ENCODE peak calls at places on chromosomes 7 and 10, in ten cellular contexts. P is mesendoderm; Q is HTR-8/SVneo; W is stimulated activated CD8-positive, alpha-beta memory T cell treated with anti-CD3 and anti-CD28 coated beads, Interleukin-15, amount 100 ng/mL, for 24 hours; A is NCI-H2081; T is OCI-LY7; B is BE2C; H is uterus; F is NCI-H345; D is naive thymus-derived CD8-positive, alpha-beta T cell. N is an unnamed sample.
A peak's percentile ranks its signal among the peaks of the same experiment; 100 is the strongest.

GRCh38 chr7:91314591-91315323 is 50.5 kb downstream of the FZD1 start:
- DNase-seq in P (no peak), Q (no peak), W (no peak), A (no peak), T (no peak), B (no peak), H (no peak), F (no peak), D (no peak), N (no peak)

GRCh38 chr7:151623766-151624165 is 104.1 kb upstream of the RHEB start:
- DNase-seq in P (no peak), Q (no peak), W (no peak), A (no peak), T (no peak), B (no peak), H (no peak), F (no peak), D (no peak), N (peak; percentile 31)

GRCh38 chr7:132322981-132323380 is 253.3 kb downstream of the PLXNA4 start:
- DNase-seq in P (no peak), Q (no peak), W (no peak), A (no peak), T (no peak), B (no peak), H (no peak), F (no peak), D (no peak), N (no peak)

GRCh38 chr10:89531359-89531758 is 4.0 kb downstream of the SLC16A12 start:
- DNase-seq in P (no peak), Q (no peak), W (no peak), A (no peak), T (no peak), B (no peak), H (no peak), F (no peak), D (no peak), N (no peak)

GRCh38 chr7:31696270-31696669 is 9.3 kb downstream of the PPP1R17 start:
- DNase-seq in P (no peak), Q (no peak), W (no peak), A (no peak), T (no peak), B (no peak), H (no peak), F (no peak), D (no peak), N (no peak)

GRCh38 chr7:102156867-102157266 is 129.8 kb upstream of the SH2B2 start:
- DNase-seq in P (no peak), Q (no peak), W (no peak), A (no peak), T (no peak), B (no peak), H (no peak), F (no peak), D (no peak), N (no peak)

GRCh38 chr10:100046088-100046487 is 35.6 kb downstream of the CPN1 start:
- DNase-seq in P (peak; percentile 92), Q (peak; percentile 81), W (peak; percentile 79), A (peak; percentile 44), T (peak; percentile 92), B (peak; percentile 85), H (peak; percentile 86), F (peak; percentile 62), D (peak; percentile 81), N (peak; percentile 77)

GRCh38 chr10:85060944-85061343 is 732.6 kb downstream of the CCSER2 start:
- DNase-seq in P (no peak), Q (no peak), W (no peak), A (no peak), T (no peak), B (no peak), H (peak; percentile 13), F (no peak), D (no peak), N (no peak)

GRCh38 chr7:155722118-155722517 is 77.7 kb downstream of the RBM33 start:
- DNase-seq in P (no peak), Q (no peak), W (no peak), A (no peak), T (peak; percentile 68), B (no peak), H (no peak), F (no peak), D (no peak), N (no peak)

GRCh38 chr7:133029463-133029862 is 52.4 kb downstream of the CHCHD3 start:
- DNase-seq in P (no peak), Q (no peak), W (no peak), A (no peak), T (peak; percentile 35), B (no peak), H (no peak), F (no peak), D (no peak), N (no peak)

GRCh38 chr10:106401161-106401560 is 763.3 kb downstream of the SORCS1 start:
- DNase-seq in P (peak; percentile 26), Q (no peak), W (no peak), A (no peak), T (no peak), B (no peak), H (no peak), F (no peak), D (no peak), N (no peak)

GRCh38 chr7:14380881-14381280 is 391.4 kb upstream of the ETV1 start:
- DNase-seq in P (peak; percentile 56), Q (no peak), W (no peak), A (peak; percentile 8), T (no peak), B (no peak), H (no peak), F (no peak), D (no peak), N (peak; percentile 13)

GRCh38 chr7:74501298-74501697 is 47.6 kb downstream of the GTF2IRD1 start:
- DNase-seq in P (no peak), Q (no peak), W (no peak), A (peak; percentile 9), T (no peak), B (no peak), H (no peak), F (no peak), D (no peak), N (no peak)

GRCh38 chr10:111204880-111205279 is 128.1 kb downstream of the ADRA2A start:
- DNase-seq in P (no peak), Q (no peak), W (no peak), A (no peak), T (no peak), B (no peak), H (no peak), F (no peak), D (no peak), N (no peak)

GRCh38 chr10:45241865-45242518 is 73.4 kb downstream of the OR13A1 start:
- DNase-seq in P (peak; percentile 71), Q (no peak), W (no peak), A (no peak), T (peak; percentile 8), B (no peak), H (no peak), F (no peak), D (no peak), N (no peak)

GRCh38 chr10:58414270-58415041 is 29.2 kb downstream of the TFAM start:
- DNase-seq in P (peak; percentile 55), Q (peak; percentile 46), W (no peak), A (peak; percentile 32), T (no peak), B (no peak), H (no peak), F (no peak), D (no peak), N (peak; percentile 57)

GRCh38 chr7:114979388-114979787 is 57.5 kb downstream of the MDFIC start:
- DNase-seq in P (peak; percentile 66), Q (no peak), W (no peak), A (no peak), T (no peak), B (no peak), H (peak; percentile 54), F (no peak), D (no peak), N (peak; percentile 68)

GRCh38 chr7:36895112-36895511 is 170.8 kb upstream of the AOAH start:
- DNase-seq in P (no peak), Q (no peak), W (no peak), A (peak; percentile 45), T (no peak), B (no peak), H (no peak), F (no peak), D (no peak), N (peak; percentile 75)

GRCh38 chr10:78886129-78886528 is 182.6 kb upstream of the ZMIZ1 start:
- DNase-seq in P (no peak), Q (no peak), W (no peak), A (no peak), T (no peak), B (no peak), H (no peak), F (no peak), D (no peak), N (no peak)

GRCh38 chr7:157955383-157955999 is 618.7 kb downstream of the DNAJB6 start:
- DNase-seq in P (no peak), Q (no peak), W (no peak), A (peak; percentile 17), T (no peak), B (no peak), H (no peak), F (peak; percentile 11), D (no peak), N (no peak)

GRCh38 chr7:48183370-48183743 is 12.1 kb downstream of the ABCA13 start:
- DNase-seq in P (no peak), Q (no peak), W (no peak), A (no peak), T (no peak), B (no peak), H (no peak), F (peak; percentile 50), D (no peak), N (no peak)

GRCh38 chr7:79434867-79435266 is 18.6 kb downstream of the MAGI2 start:
- DNase-seq in P (no peak), Q (no peak), W (no peak), A (no peak), T (no peak), B (no peak), H (no peak), F (no peak), D (no peak), N (no peak)

GRCh38 chr10:3467052-3467906 is 294.7 kb upstream of the PITRM1 start:
- DNase-seq in P (peak; percentile 87), Q (peak; percentile 42), W (no peak), A (no peak), T (no peak), B (no peak), H (peak; percentile 64), F (no peak), D (no peak), N (peak; percentile 89)

GRCh38 chr10:71052261-71052660 is 160.1 kb upstream of the UNC5B start:
- DNase-seq in P (no peak), Q (no peak), W (no peak), A (no peak), T (no peak), B (peak; percentile 72), H (no peak), F (no peak), D (no peak), N (no peak)

GRCh38 chr10:60978287-60979115 is 34.5 kb upstream of the RHOBTB1 start:
- DNase-seq in P (no peak), Q (no peak), W (no peak), A (peak; percentile 11), T (no peak), B (no peak), H (no peak), F (no peak), D (no peak), N (peak; percentile 51)

GRCh38 chr10:77556990-77557601 is 80.5 kb downstream of the KCNMA1 start:
- DNase-seq in P (no peak), Q (no peak), W (no peak), A (no peak), T (no peak), B (no peak), H (no peak), F (no peak), D (no peak), N (no peak)

GRCh38 chr7:155258233-155258575 is 39.5 kb upstream of the INSIG1 start:
- DNase-seq in P (peak; percentile 8), Q (peak; percentile 57), W (no peak), A (no peak), T (no peak), B (no peak), H (no peak), F (no peak), D (no peak), N (peak; percentile 95)

GRCh38 chr10:52668024-52668423 is 104.6 kb downstream of the MBL2 start:
- DNase-seq in P (no peak), Q (no peak), W (no peak), A (no peak), T (no peak), B (no peak), H (no peak), F (no peak), D (no peak), N (no peak)

N was measured in Daoy.